ENCODE peak calls at places on chromosomes 4 and X, in five cellular contexts. D is psoas muscle, R is iPS-NIHi11, O is neural progenitor cell, V is DND-41. K is an unnamed sample.

GRCh38 chr4:3330682-3331081 is 37.9 kb downstream of the RGS12 start:
- DNase-seq in R (no peak), V (no peak), O (no peak), D (no peak), K (no peak)

GRCh38 chr4:148852092-148852699 is 410.0 kb upstream of the NR3C2 start:
- DNase-seq in O (no peak), V (no peak), D (no peak), R (no peak), K (no peak)

GRCh38 chr4:176413171-176413570 is 93.4 kb downstream of the SPCS3 start:
- DNase-seq in D (no peak), O (no peak), V (no peak), R (no peak), K (no peak)

GRCh38 chr4:5224340-5224739 is 173.1 kb downstream of the STK32B start:
- DNase-seq in O (no peak), V (no peak), R (no peak), D (no peak), K (no peak)

GRCh38 chr4:189092596-189092995 is 848.1 kb upstream of the FRG1 start:
- DNase-seq in D (no peak), V (peak), O (no peak), R (no peak), K (no peak)

GRCh38 chr4:89572224-89572858 is 264.6 kb downstream of the SNCA start:
- DNase-seq in D (no peak), O (peak), R (no peak), V (no peak), K (no peak)

GRCh38 chr4:31461425-31461824 is 741.3 kb downstream of the PCDH7 start:
- DNase-seq in O (no peak), R (no peak), V (no peak), D (no peak), K (no peak)

GRCh38 chr4:4754641-4755040 is 104.8 kb upstream of the MSX1 start:
- DNase-seq in R (no peak), V (no peak), O (peak), D (no peak), K (no peak)

GRCh38 chr4:13067077-13067476 is 417.1 kb downstream of the RAB28 start:
- DNase-seq in O (no peak), R (no peak), V (no peak), D (no peak), K (no peak)

GRCh38 chr4:78799551-78800495 is 23.7 kb downstream of the BMP2K start:
- DNase-seq in R (no peak), D (no peak), V (no peak), O (no peak), K (no peak)

GRCh38 chrX:2627272-2627867 is 63.7 kb upstream of the CD99 start:
- DNase-seq in D (no peak), V (peak), O (peak), R (peak), K (no peak)

GRCh38 chrX:132908891-132909290 is 49.5 kb downstream of the HS6ST2 start:
- DNase-seq in R (peak), D (no peak), O (peak), V (no peak), K (no peak)

GRCh38 chr4:88162636-88163035 is 4.2 kb upstream of the ABCG2 start:
- DNase-seq in R (no peak), O (peak), V (no peak), D (no peak), K (no peak)

GRCh38 chr4:39319678-39320077 is 46.5 kb downstream of the RFC1 start:
- DNase-seq in V (no peak), D (no peak), R (no peak), O (no peak), K (no peak)

GRCh38 chr4:168633474-168633873 is 136.6 kb downstream of the PALLD start:
- DNase-seq in V (no peak), D (no peak), O (no peak), R (no peak), K (no peak)

GRCh38 chr4:153407906-153408305 is 58.3 kb upstream of the TMEM131L start:
- DNase-seq in R (no peak), V (no peak), O (no peak), D (no peak), K (no peak)

GRCh38 chrX:104343408-104344129 is 88.8 kb upstream of the ESX1 start:
- DNase-seq in D (no peak), V (peak), O (peak), R (peak), K (no peak)

GRCh38 chr4:174996079-174996478 is 77.9 kb downstream of the ADAM29 start:
- DNase-seq in D (no peak), V (no peak), R (no peak), O (no peak), K (no peak)

GRCh38 chrX:43971966-43972961 is 926 bp downstream of the NDP start:
- DNase-seq in O (no peak), D (no peak), V (no peak), R (no peak), K (no peak)

GRCh38 chrX:123504047-123504446 is 228.8 kb downstream of the THOC2 start:
- DNase-seq in V (no peak), R (no peak), O (no peak), D (no peak), K (no peak)

GRCh38 chr4:38306482-38307071 is 346.4 kb downstream of the PTTG2 start:
- DNase-seq in R (no peak), V (no peak), D (no peak), O (no peak), K (no peak)

GRCh38 chrX:67555578-67556203 is 11.9 kb downstream of the AR start:
- DNase-seq in D (peak), O (peak), V (peak), R (peak), K (no peak)

GRCh38 chr4:123444298-123444731 is 47.7 kb downstream of the SPRY1 start:
- DNase-seq in O (peak), D (no peak), V (peak), R (peak), K (no peak)

GRCh38 chr4:17811078-17811603 is 362 bp downstream of the NCAPG start:
- DNase-seq in D (peak), V (peak), R (no peak), O (no peak), K (no peak)

K was measured in Right ventricle myocardium inferior.